ENCODE peak calls at places on chromosome 4, in six cellular contexts. A, T, I, Q, J and Y are unnamed samples.

GRCh38 chr4:54540931-54541330 is 116.8 kb upstream of the KIT start:
- DNase-seq in A (no peak), T (no peak), I (no peak), Q (no peak), J (no peak), Y (no peak)

GRCh38 chr4:37562592-37562991 is 123.6 kb downstream of the RELL1 start:
- DNase-seq in A (no peak), T (no peak), I (no peak), Q (no peak), J (no peak), Y (no peak)

GRCh38 chr4:185587444-185588161 is 52.3 kb upstream of the PDLIM3 start:
- DNase-seq in A (no peak), T (no peak), I (no peak), Q (no peak), J (peak; percentile 47), Y (no peak)

GRCh38 chr4:157978680-157979361 is 194.0 kb downstream of the GASK1B start:
- DNase-seq in A (peak; percentile 66), T (no peak), I (peak; percentile 23), Q (no peak), J (peak; percentile 9), Y (no peak)

GRCh38 chr4:53186714-53187358 is 179.0 kb downstream of the SCFD2 start:
- DNase-seq in A (no peak), T (no peak), I (no peak), Q (no peak), J (no peak), Y (no peak)

GRCh38 chr4:124483043-124483906 is 229.3 kb downstream of the ANKRD50 start:
- DNase-seq in A (no peak), T (no peak), I (no peak), Q (no peak), J (no peak), Y (no peak)

GRCh38 chr4:53541577-53542206 is 49.6 kb downstream of the LNX1 start:
- DNase-seq in A (no peak), T (no peak), I (no peak), Q (no peak), J (no peak), Y (no peak)

GRCh38 chr4:7886250-7886973 is 53.2 kb downstream of the AFAP1 start:
- DNase-seq in A (no peak), T (no peak), I (no peak), Q (no peak), J (no peak), Y (no peak)

GRCh38 chr4:140049924-140050681 is 103.9 kb downstream of the MAML3 start:
- DNase-seq in A (no peak), T (no peak), I (no peak), Q (no peak), J (no peak), Y (no peak)

GRCh38 chr4:137740192-137740591 is 207.9 kb upstream of the PCDH18 start:
- DNase-seq in A (no peak), T (no peak), I (no peak), Q (no peak), J (no peak), Y (no peak)

GRCh38 chr4:182286035-182286434 is 42.8 kb downstream of the TENM3 start:
- DNase-seq in A (no peak), T (no peak), I (no peak), Q (no peak), J (no peak), Y (no peak)

GRCh38 chr4:4857809-4858508 is 1.5 kb upstream of the MSX1 start:
- DNase-seq in A (no peak), T (peak; percentile 50), I (no peak), Q (no peak), J (no peak), Y (no peak)

GRCh38 chr4:155248002-155248896 is 39.8 kb downstream of the NPY2R start:
- DNase-seq in A (no peak), T (no peak), I (peak; percentile 15), Q (no peak), J (no peak), Y (no peak)

GRCh38 chr4:156971168-156971601 is 414 bp downstream of the PDGFC start:
- DNase-seq in A (no peak), T (peak; percentile 67), I (no peak), Q (peak; percentile 36), J (peak; percentile 18), Y (no peak)

GRCh38 chr4:38958453-38958852 is 73.8 kb downstream of the TMEM156 start:
- DNase-seq in A (no peak), T (no peak), I (no peak), Q (no peak), J (no peak), Y (no peak)

GRCh38 chr4:95363579-95363965 is 185.2 kb downstream of the UNC5C start:
- DNase-seq in A (no peak), T (no peak), I (no peak), Q (no peak), J (no peak), Y (no peak)

GRCh38 chr4:138560448-138560847 is 318.3 kb upstream of the SLC7A11 start:
- DNase-seq in A (no peak), T (no peak), I (peak; percentile 29), Q (no peak), J (no peak), Y (no peak)

GRCh38 chr4:13611283-13611842 is 16.2 kb downstream of the BOD1L1 start:
- DNase-seq in A (no peak), T (no peak), I (no peak), Q (no peak), J (no peak), Y (no peak)

GRCh38 chr4:73018595-73018994 is 50.9 kb downstream of the COX18 start:
- DNase-seq in A (no peak), T (no peak), I (no peak), Q (no peak), J (no peak), Y (no peak)

GRCh38 chr4:79492148-79492547 is 84.1 kb upstream of the GK2 start:
- DNase-seq in A (no peak), T (no peak), I (no peak), Q (no peak), J (no peak), Y (no peak)

GRCh38 chr4:57119054-57119651 is 9.0 kb upstream of the IGFBP7 start:
- DNase-seq in A (no peak), T (peak; percentile 92), I (no peak), Q (no peak), J (no peak), Y (no peak)
- TF ChIP-seq POLR2AphosphoS5 in A (no peak), T (peak; percentile 61), I (no peak), Q (no peak), J (no peak), Y (no peak)

DNA sequence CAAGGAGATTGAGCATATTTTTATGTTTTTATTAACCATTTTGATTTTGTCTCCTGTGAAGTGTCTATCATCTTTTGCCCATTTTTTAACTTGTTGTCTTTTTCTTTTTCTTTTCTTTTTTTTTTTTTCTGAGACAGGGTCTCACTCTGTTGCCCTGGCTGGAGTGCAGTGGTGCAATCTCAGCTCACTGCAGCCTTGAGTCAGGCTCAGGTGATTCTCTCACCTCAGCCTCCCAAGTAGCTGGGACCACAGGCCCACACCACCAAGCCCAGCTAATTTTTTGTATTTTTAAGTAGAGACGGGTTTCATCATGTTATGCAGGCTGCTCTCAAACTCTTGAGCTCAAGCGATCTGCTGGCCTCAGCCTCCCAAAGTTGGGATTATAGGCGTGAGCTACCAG is 4.6 kb upstream of the ADD1 start:
- DNase-seq in A (no peak), T (no peak), I (no peak), Q (no peak), J (no peak), Y (no peak)
- TF ChIP-seq POLR2AphosphoS5 in A (no peak), T (no peak), I (no peak), Q (no peak), J (no peak), Y (no peak)

DNA sequence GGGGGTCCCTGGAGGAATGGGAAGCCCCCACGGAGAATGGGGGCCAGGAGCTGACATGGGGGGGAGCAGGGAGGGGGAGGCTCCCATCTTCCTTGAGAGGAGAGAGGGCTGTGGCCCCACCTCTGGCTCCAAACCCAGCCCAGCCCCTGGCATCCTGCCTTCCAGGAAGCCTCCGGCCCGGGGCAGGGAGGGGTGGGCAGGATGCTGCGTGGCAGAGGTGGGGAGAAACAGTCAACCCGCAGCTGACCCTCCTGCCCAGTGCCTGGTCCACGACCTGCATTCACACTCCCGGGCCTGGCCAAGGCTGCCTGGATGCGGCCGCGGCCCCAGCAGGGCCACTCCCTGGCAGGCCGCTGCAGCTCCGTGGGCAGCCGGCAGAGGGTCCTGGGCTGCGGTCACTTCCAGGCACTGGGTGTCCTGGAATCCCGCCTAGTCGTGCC is 39.0 kb downstream of the CPLX1 start:
- DNase-seq in A (no peak), T (peak; percentile 65), I (no peak), Q (no peak), J (no peak), Y (no peak)
- TF ChIP-seq POLR2AphosphoS5 in A (no peak), T (no peak), I (no peak), Q (peak; percentile 76), J (no peak), Y (no peak)

GRCh38 chr4:82918091-82918490 is 17.6 kb downstream of the THAP9 start:
- DNase-seq in A (no peak), T (no peak), I (no peak), Q (no peak), J (no peak), Y (no peak)
- TF ChIP-seq POLR2AphosphoS5 in A (no peak), T (no peak), I (no peak), Q (no peak), J (no peak), Y (no peak)

DNA sequence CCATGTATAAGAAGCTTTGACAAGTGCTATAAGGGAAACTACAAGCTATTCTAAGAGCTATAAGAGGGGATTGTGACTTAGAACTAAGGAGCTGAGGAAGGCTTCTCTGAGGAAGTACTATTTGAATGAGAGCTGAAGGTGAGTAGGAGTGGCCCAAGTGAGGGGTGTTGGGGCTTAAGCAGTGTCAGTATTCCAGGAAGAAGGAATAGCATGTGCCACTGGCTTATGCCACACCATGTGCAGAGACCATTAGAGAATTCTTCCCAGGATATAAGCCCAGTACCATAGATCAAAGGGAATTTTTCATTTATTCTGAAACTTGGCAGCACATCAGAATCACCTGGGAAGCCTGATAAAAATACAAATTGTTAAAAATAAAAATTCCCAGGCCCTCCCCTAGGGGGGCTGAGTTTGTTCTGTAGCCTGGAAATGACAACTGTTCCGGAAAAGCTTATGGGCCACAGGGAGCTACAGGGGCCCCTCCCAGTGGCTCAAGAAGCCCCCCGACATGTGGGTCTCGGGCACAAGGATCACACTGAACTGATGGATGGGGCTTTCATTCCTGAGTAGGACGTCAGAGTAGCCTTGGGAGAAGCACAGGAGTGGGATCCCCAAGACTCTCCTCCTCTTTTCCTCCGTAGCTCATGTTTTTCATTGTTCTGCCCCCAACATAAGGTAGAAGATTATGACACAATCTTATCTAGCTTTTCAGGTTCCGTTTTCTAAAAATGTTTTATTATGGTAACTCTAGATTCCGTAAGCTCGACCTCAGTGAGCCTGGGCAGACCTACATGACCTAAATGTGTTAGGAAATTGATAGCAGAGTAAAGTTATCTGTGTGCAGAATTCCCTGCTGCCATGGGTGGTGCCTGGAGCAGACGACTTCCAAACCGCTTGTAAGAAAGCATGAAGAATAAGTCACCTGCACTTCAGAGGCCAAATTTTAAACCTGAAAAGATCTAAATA is 119.3 kb downstream of the AFF1 start:
- DNase-seq in A (no peak), T (no peak), I (no peak), Q (no peak), J (no peak), Y (no peak)
- TF ChIP-seq POLR2AphosphoS5 in A (no peak), T (no peak), I (no peak), Q (no peak), J (no peak), Y (no peak)